ENCODE peak calls at places on chromosomes 3 and 15, in seven cellular contexts. Y is DMS153, I is activated T-cell treated with anti-CD3 and anti-CD28 coated beads for 48 hours, A is sciatic nerve, R is BE2C, F is activated gamma-delta T cell, N is non-pigmented ciliary epithelial cell. H is an unnamed sample.

GRCh38 chr15:99253381-99254090 is 2.3 kb downstream of the LRRC28 start:
- DNase-seq in Y (no peak), F (no peak), I (no peak), A (no peak), R (no peak), N (no peak), H (no peak)

GRCh38 chr15:63019539-63020109 is 22.9 kb upstream of the TPM1 start:
- DNase-seq in I (no peak), R (no peak), A (no peak), N (peak), Y (no peak), F (no peak), H (no peak)

GRCh38 chr15:68389936-68390790 is 41.8 kb downstream of the ITGA11 start:
- DNase-seq in A (peak), R (peak), F (no peak), Y (no peak), N (no peak), I (no peak), H (no peak)

GRCh38 chr3:123590685-123591450 is 6.0 kb upstream of the HACD2 start:
- DNase-seq in I (no peak), R (no peak), F (no peak), A (no peak), Y (no peak), N (no peak), H (no peak)

GRCh38 chr15:29143909-29144308 is 125.7 kb downstream of the NSMCE3 start:
- DNase-seq in F (no peak), N (peak), Y (no peak), R (no peak), A (no peak), I (no peak), H (no peak)

GRCh38 chr15:94526071-94526689 is 294.8 kb downstream of the MCTP2 start:
- DNase-seq in A (no peak), F (no peak), Y (no peak), N (no peak), I (no peak), R (no peak), H (no peak)

GRCh38 chr3:32243519-32243918 is 5.0 kb downstream of the CMTM8 start:
- DNase-seq in N (no peak), R (no peak), F (no peak), A (no peak), I (no peak), Y (no peak), H (no peak)

GRCh38 chr3:159319156-159319555 is 517.3 kb downstream of the MFSD1 start:
- DNase-seq in N (no peak), F (no peak), I (no peak), A (no peak), Y (no peak), R (no peak), H (no peak)

GRCh38 chr15:64883097-64883581 is 28.6 kb upstream of the ANKDD1A start:
- DNase-seq in R (no peak), N (no peak), A (no peak), I (no peak), Y (no peak), F (no peak), H (no peak)

GRCh38 chr3:9669277-9669676 is 20.0 kb downstream of the MTMR14 start:
- DNase-seq in I (no peak), N (no peak), R (no peak), F (no peak), A (no peak), Y (no peak), H (no peak)

GRCh38 chr3:158267015-158267414 is 157.1 kb downstream of the RSRC1 start:
- DNase-seq in I (no peak), A (no peak), N (no peak), F (no peak), Y (no peak), R (no peak), H (no peak)

GRCh38 chr3:126447456-126448106 is 28.1 kb downstream of the ZXDC start:
- DNase-seq in A (peak), I (no peak), R (no peak), N (no peak), Y (no peak), F (no peak), H (no peak)

GRCh38 chr3:155241559-155241958 is 51.9 kb downstream of the STRIT1 start:
- DNase-seq in F (no peak), R (no peak), Y (no peak), A (no peak), I (no peak), N (no peak), H (no peak)